ENCODE peak calls at places on chromosomes 5 and 9, in four cellular contexts. N is heart left ventricle, C is K562, K is endothelial cell of umbilical vein. W is an unnamed sample.

GRCh38 chr9:15935661-15936315 is 382.9 kb downstream of the CCDC171 start:
- DNase-seq in C (no peak), N (no peak), K (no peak), W (no peak)

GRCh38 chr5:140632366-140633080 is 452 bp downstream of the CD14 start:
- DNase-seq in K (peak; percentile 67), N (peak; percentile 73), C (no peak), W (peak; percentile 52)

GRCh38 chr5:54832846-54833245 is 152.5 kb downstream of the ESM1 start:
- DNase-seq in C (no peak), K (no peak), N (no peak), W (no peak)

GRCh38 chr5:126178521-126178920 is 244.7 kb upstream of the GRAMD2B start:
- DNase-seq in C (no peak), N (no peak), K (no peak), W (peak; percentile 42)

GRCh38 chr5:152290181-152290580 is 114.9 kb downstream of the NMUR2 start:
- DNase-seq in K (no peak), N (no peak), C (no peak), W (no peak)

GRCh38 chr9:33453286-33453882 is 6.0 kb upstream of the AQP3 start:
- DNase-seq in K (no peak), N (no peak), C (peak; percentile 50), W (no peak)

GRCh38 chr5:39716532-39716971 is 291.8 kb upstream of the DAB2 start:
- DNase-seq in N (no peak), C (peak; percentile 46), K (peak; percentile 68), W (no peak)

GRCh38 chr9:75170898-75171360 is 82.6 kb downstream of the OSTF1 start:
- DNase-seq in C (peak; percentile 11), K (no peak), N (no peak), W (no peak)

GRCh38 chr9:134630393-134630790 is 11.2 kb upstream of the COL5A1 start:
- DNase-seq in N (no peak), K (no peak), C (no peak), W (peak; percentile 11)

GRCh38 chr5:96062836-96063235 is 101.2 kb upstream of the ELL2 start:
- DNase-seq in N (no peak), K (no peak), C (no peak), W (no peak)

GRCh38 chr9:14865206-14865605 is 45.0 kb downstream of the FREM1 start:
- DNase-seq in N (no peak), K (no peak), C (no peak), W (no peak)

GRCh38 chr9:86357091-86357866 is 3.1 kb upstream of the TUT7 start:
- DNase-seq in K (no peak), C (peak; percentile 21), N (no peak), W (no peak)

GRCh38 chr5:147912015-147912414 is 5.7 kb upstream of the C5orf46 start:
- DNase-seq in K (no peak), C (no peak), N (no peak), W (no peak)

GRCh38 chr5:158641016-158641415 is 458.7 kb downstream of the EBF1 start:
- DNase-seq in K (no peak), N (no peak), C (no peak), W (peak; percentile 21)

GRCh38 chr9:30197954-30198353 is 2186.5 kb upstream of the ACO1 start:
- DNase-seq in K (no peak), N (no peak), C (no peak), W (no peak)

GRCh38 chr9:127598839-127599549 is 13.1 kb upstream of the STXBP1 start:
- DNase-seq in N (no peak), K (no peak), C (no peak), W (no peak)

GRCh38 chr5:94326579-94326978 is 291.8 kb downstream of the KIAA0825 start:
- DNase-seq in N (no peak), K (no peak), C (peak; percentile 15), W (no peak)

GRCh38 chr5:172793577-172794488 is 22.8 kb upstream of the DUSP1 start:
- DNase-seq in N (no peak), C (peak; percentile 67), K (no peak), W (no peak)

GRCh38 chr5:71905804-71906711 is 187.0 kb downstream of the CARTPT start:
- DNase-seq in C (no peak), N (no peak), K (peak; percentile 40), W (peak; percentile 23)

DNA sequence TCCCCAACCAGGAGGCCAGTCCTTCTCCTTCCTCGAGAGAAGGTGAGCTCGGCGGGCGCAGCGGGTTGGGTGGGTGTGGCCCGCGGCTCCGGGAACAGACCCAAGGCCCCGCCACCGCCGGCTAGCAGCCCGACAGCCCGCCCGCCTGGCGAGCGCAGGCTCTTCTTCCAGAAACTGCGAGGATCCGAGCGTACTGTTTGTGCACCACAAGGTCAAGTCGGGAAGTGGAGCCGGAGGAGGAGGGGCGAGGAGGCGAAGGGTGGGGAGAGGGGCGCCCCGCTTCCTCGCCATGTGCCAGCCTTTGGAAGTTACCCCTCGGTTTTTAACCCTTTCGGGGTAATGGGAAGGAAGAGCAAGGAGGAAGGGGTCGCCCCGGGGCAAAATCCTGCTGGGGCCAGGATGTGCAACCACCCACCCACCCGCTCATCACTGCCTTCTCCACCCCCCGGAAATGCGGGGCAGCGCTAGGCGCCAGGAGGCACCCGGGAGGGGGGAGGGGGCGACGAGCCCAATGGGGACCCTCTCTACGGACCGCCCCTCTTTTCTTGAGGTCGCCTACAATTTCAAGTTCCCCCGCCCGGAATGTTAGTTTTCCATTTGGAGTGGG is 1.1 kb upstream of the JADE2 start:
- DNase-seq in K (peak; percentile 52), N (peak; percentile 92), C (peak; percentile 81), W (peak; percentile 88)
- TF ChIP-seq POLR2A in K (no peak), N (no peak), C (peak; percentile 70), W (peak; percentile 74)

GRCh38 chr5:45205403-45205961 is 396.7 kb downstream of the MRPS30 start:
- DNase-seq in N (no peak), K (no peak), C (no peak), W (no peak)
- H3K4me3 ChIP-seq in N (no peak overlapping the region), K (no peak overlapping the region), C (no peak overlapping the region), W (no peak overlapping the region)

GRCh38 chr9:99069075-99069474 is 35.8 kb upstream of the TGFBR1 start:
- DNase-seq in K (peak; percentile 12), C (no peak), N (no peak), W (no peak)
- TF ChIP-seq POLR2A in K (no peak), C (no peak), N (no peak), W (no peak)

DNA sequence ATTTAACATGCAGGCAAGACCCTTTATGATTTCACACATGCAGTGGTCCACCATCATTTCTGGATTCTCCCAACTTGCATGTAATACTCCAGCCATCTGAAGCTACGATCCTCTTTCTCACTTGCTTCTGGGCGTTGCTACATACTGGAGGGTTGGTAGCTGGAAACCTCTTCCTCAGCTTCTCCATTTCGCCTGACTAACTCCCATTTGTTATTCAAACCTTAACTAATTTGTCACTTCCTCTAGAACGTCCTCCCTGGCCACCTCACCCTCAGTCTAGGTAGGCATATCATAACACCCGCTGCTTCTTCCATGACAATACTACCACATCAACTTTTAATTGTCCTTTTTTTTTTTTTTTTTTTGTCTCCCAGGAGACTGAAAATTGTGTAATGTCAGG is 72.6 kb upstream of the EQTN start:
- DNase-seq in C (no peak), N (no peak), K (no peak), W (no peak)
- H3K4me3 ChIP-seq in C (no peak overlapping the region), N (no peak overlapping the region), K (no peak overlapping the region), W (no peak overlapping the region)

DNA sequence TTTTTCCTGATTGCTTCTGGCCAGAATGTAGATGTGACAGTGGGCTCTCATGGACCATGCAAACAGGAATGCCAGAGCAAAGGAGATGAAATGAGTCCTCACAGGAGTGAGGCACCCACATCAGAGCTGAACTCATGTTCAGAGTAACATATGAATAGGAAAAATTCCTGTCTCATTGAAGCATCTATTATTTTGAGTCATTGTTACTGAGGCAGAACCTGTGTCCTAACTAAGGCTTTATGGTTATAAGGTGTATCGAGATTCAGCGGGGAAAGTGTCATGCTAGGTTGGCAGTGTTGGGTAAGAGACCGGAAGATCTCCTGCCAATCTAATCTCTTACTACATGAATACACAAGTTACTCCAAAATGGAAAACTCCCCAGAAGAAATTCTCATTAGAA is 304.1 kb downstream of the TRPM3 start:
- DNase-seq in N (no peak), K (no peak), C (no peak), W (no peak)
- TF ChIP-seq POLR2A in N (no peak), K (no peak), C (no peak), W (no peak)

GRCh38 chr5:146205499-146206202 is 2.2 kb downstream of the RBM27 start:
- DNase-seq in N (no peak), K (no peak), C (no peak), W (no peak)
- H3K4me3 ChIP-seq in N (no peak overlapping the region), K (no peak overlapping the region), C (peak overlapping the region; percentile 62), W (no peak overlapping the region)

DNA sequence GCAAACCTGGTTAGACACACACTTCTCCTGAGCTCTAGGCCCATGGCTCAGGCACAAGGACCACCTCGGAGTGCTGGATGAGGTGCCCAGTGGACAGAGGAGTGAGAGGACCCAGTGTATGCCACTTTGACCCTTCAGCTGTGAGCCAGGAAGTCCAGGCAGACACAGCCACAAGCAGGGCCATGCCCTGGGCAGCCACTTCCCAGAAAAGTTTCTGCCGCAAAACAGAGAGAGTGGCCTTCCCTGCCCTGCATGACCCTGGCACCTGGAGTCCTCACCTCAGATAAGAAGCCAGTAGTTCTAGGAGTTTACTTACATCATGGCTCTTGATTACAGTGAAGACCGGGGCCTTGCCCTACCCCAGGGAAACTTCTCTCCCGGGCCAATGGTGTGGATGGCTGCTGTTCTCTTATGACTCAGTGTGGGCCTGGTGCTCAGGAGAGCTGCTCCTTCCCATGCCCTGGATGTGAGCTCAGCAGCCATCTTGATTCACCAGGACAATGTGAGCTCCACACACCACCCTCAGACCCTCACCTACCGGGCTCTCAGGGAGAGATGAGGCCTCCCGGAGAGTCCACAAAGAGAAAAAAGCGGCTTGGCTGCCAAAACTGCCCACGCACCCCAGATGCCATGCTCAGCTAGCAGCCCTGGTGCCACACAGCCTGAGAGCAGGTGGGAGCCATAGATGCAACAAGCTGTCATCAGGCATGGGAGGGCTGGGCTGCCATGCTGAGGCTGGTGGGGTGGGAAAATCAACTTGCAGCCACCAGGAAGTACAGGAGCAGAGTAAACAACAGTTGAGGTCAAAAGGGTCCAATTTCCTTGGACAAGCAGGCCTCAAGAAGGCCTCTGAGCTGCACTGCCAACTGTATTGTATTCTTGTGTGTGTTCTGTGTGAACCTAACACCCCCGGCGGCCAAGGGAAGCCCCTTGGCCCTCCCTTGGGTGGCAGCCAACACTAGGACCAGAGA is 11.7 kb upstream of the IRF1 start:
- DNase-seq in N (peak; percentile 29), C (no peak), K (no peak), W (no peak)
- TF ChIP-seq POLR2A in N (no peak), C (no peak), K (no peak), W (no peak)

GRCh38 chr5:168818586-168818985 is 239.4 kb upstream of the PANK3 start:
- DNase-seq in C (no peak), N (peak; percentile 66), K (no peak), W (no peak)
- H3K4me3 ChIP-seq in C (no peak overlapping the region), N (no peak overlapping the region), K (no peak overlapping the region), W (no peak overlapping the region)